ENCODE peak calls at places on chromosomes 13 and 19, in seven cellular contexts. U is activated CD4-positive, alpha-beta T cell treated with anti-CD3 and anti-CD28 coated beads, Interleukin-2, amount 50 U/mL, for 4 hours; X is left cardiac atrium; J is GDM1; L is WTC11; O is GM06990; K is NCI-H460. P is an unnamed sample.

GRCh38 chr19:56840452-56841193 is at the start of the genes PEG3 and ZIM2:
- DNase-seq in U (no peak), X (peak), J (no peak), L (no peak), O (no peak), K (no peak), P (no peak)

GRCh38 chr13:74243637-74244526 is 109.7 kb upstream of the KLF12 start:
- DNase-seq in U (no peak), X (no peak), J (no peak), L (no peak), O (no peak), K (no peak), P (no peak)

GRCh38 chr19:10881403-10882107 is 10.2 kb downstream of the CARM1 start:
- DNase-seq in U (no peak), X (no peak), J (no peak), L (peak), O (no peak), K (no peak), P (no peak)

GRCh38 chr19:56823417-56823816 is 17.1 kb downstream of the PEG3 start:
- DNase-seq in U (no peak), X (no peak), J (no peak), L (no peak), O (no peak), K (no peak), P (no peak)

GRCh38 chr13:22081430-22081829 is 410.6 kb downstream of the FGF9 start:
- DNase-seq in U (no peak), X (no peak), J (no peak), L (no peak), O (no peak), K (no peak), P (no peak)

GRCh38 chr13:44160549-44161278 is 212.9 kb upstream of the SERP2 start:
- DNase-seq in U (no peak), X (no peak), J (no peak), L (no peak), O (no peak), K (no peak), P (no peak)

GRCh38 chr13:114008964-114009589 is 35.2 kb upstream of the C13orf46 start:
- DNase-seq in U (no peak), X (peak), J (no peak), L (peak), O (no peak), K (no peak), P (no peak)

GRCh38 chr19:13208964-13209796 is 59.0 kb downstream of the IER2 start:
- DNase-seq in U (no peak), X (no peak), J (no peak), L (peak), O (peak), K (no peak), P (no peak)

GRCh38 chr13:46057251-46058015 is 4.9 kb upstream of the ZC3H13 start:
- DNase-seq in U (no peak), X (no peak), J (peak), L (no peak), O (no peak), K (no peak), P (no peak)

GRCh38 chr13:27968316-27969072 is 621 bp downstream of the CDX2 start:
- DNase-seq in U (no peak), X (no peak), J (no peak), L (peak), O (no peak), K (no peak), P (no peak)

GRCh38 chr13:29621401-29621800 is 25.9 kb upstream of the SLC7A1 start:
- DNase-seq in U (no peak), X (no peak), J (no peak), L (no peak), O (no peak), K (no peak), P (no peak)

GRCh38 chr13:50417597-50417996 is 402.4 kb downstream of the KCNRG start:
- DNase-seq in U (no peak), X (no peak), J (no peak), L (no peak), O (no peak), K (no peak), P (peak)

GRCh38 chr13:100523994-100524393 is 64.6 kb downstream of the GGACT start:
- DNase-seq in U (no peak), X (no peak), J (no peak), L (no peak), O (no peak), K (no peak), P (no peak)

GRCh38 chr13:100828226-100828625 is 153.6 kb upstream of the TMTC4 start:
- DNase-seq in U (no peak), X (no peak), J (no peak), L (no peak), O (no peak), K (no peak), P (no peak)

GRCh38 chr19:13983213-13983889 is 22.8 kb downstream of the RFX1 start:
- DNase-seq in U (peak), X (no peak), J (no peak), L (no peak), O (no peak), K (no peak), P (no peak)